ENCODE peak calls at places on chromosomes 4 and X, in nine cellular contexts. D is tibial nerve; K is CD8-positive, alpha-beta memory T cell; H is stomach; W is GM06990; J is cardiac fibroblast; L is small intestine; R is fibroblast of lung; V is AG10803. M is an unnamed sample.

GRCh38 chr4:131113704-131114103 is 2017.8 kb downstream of the C4orf33 start:
- DNase-seq in D (no peak), K (no peak), H (no peak), W (no peak), J (no peak), L (no peak), R (no peak), V (no peak), M (no peak)

GRCh38 chrX:20144491-20144890 is 2.9 kb upstream of the EIF1AX start:
- DNase-seq in D (no peak), K (no peak), H (no peak), W (no peak), J (no peak), L (no peak), R (peak; percentile 21), V (peak; percentile 45), M (no peak)

GRCh38 chr4:14874990-14875389 is 127.3 kb upstream of the CPEB2 start:
- DNase-seq in D (no peak), K (no peak), H (no peak), W (peak; percentile 48), J (no peak), L (no peak), R (no peak), V (no peak), M (no peak)

GRCh38 chr4:37970702-37971101 is 10.5 kb downstream of the PTTG2 start:
- DNase-seq in D (peak; percentile 58), K (peak; percentile 45), H (peak; percentile 84), W (peak; percentile 38), J (peak; percentile 49), L (peak; percentile 76), R (peak; percentile 21), V (peak; percentile 42), M (peak; percentile 85)

GRCh38 chr4:78331186-78331585 is 220.4 kb upstream of the ANXA3 start:
- DNase-seq in D (no peak), K (no peak), H (no peak), W (no peak), J (no peak), L (no peak), R (no peak), V (no peak), M (no peak)

GRCh38 chr4:167023359-167023925 is 210.9 kb downstream of the SPOCK3 start:
- DNase-seq in D (no peak), K (no peak), H (no peak), W (no peak), J (no peak), L (no peak), R (no peak), V (no peak), M (no peak)

GRCh38 chr4:141046255-141046654 is 87.0 kb downstream of the RNF150 start:
- DNase-seq in D (no peak), K (no peak), H (no peak), W (no peak), J (peak; percentile 73), L (no peak), R (peak; percentile 95), V (peak; percentile 97), M (no peak)

GRCh38 chrX:130174051-130174704 is 2.4 kb downstream of the RAB33A start:
- DNase-seq in D (peak; percentile 36), K (no peak), H (no peak), W (no peak), J (peak; percentile 77), L (no peak), R (peak; percentile 85), V (peak; percentile 84), M (no peak)

GRCh38 chrX:110280954-110281353 is 36.9 kb downstream of the AMMECR1 start:
- DNase-seq in D (no peak), K (no peak), H (no peak), W (no peak), J (peak; percentile 15), L (no peak), R (peak; percentile 71), V (peak; percentile 85), M (no peak)

GRCh38 chr4:147916351-147916750 is 184.5 kb downstream of the ARHGAP10 start:
- DNase-seq in D (no peak), K (no peak), H (no peak), W (no peak), J (peak; percentile 34), L (no peak), R (peak; percentile 41), V (peak; percentile 76), M (no peak)

GRCh38 chr4:119130365-119131065 is 5.1 kb upstream of the MYOZ2 start:
- DNase-seq in D (no peak), K (no peak), H (no peak), W (no peak), J (peak; percentile 83), L (no peak), R (peak; percentile 79), V (peak; percentile 83), M (no peak)

GRCh38 chr4:37803348-37803973 is 23.0 kb upstream of the PGM2 start:
- DNase-seq in D (peak; percentile 34), K (peak; percentile 47), H (no peak), W (no peak), J (peak; percentile 83), L (peak; percentile 57), R (peak; percentile 81), V (peak; percentile 65), M (no peak)

GRCh38 chr4:3765271-3766206 is 646 bp upstream of the ADRA2C start:
- DNase-seq in D (no peak), K (no peak), H (peak; percentile 32), W (no peak), J (peak; percentile 30), L (peak; percentile 1), R (peak; percentile 18), V (peak; percentile 50), M (no peak)

GRCh38 chrX:116499780-116500179 is 37.0 kb upstream of the CT83 start:
- DNase-seq in D (no peak), K (no peak), H (no peak), W (no peak), J (peak; percentile 52), L (no peak), R (peak; percentile 4), V (peak; percentile 1), M (no peak)

GRCh38 chrX:77009691-77010090 is 437.5 kb upstream of the FGF16 start:
- DNase-seq in D (no peak), K (no peak), H (no peak), W (no peak), J (no peak), L (no peak), R (peak; percentile 0), V (peak; percentile 25), M (no peak)

GRCh38 chr4:185634066-185634652 is 98.9 kb upstream of the PDLIM3 start:
- DNase-seq in D (no peak), K (no peak), H (no peak), W (no peak), J (no peak), L (peak; percentile 37), R (peak; percentile 24), V (no peak), M (no peak)

GRCh38 chr4:185638548-185639301 is 103.4 kb upstream of the PDLIM3 start:
- DNase-seq in D (no peak), K (no peak), H (no peak), W (no peak), J (no peak), L (no peak), R (no peak), V (peak; percentile 7), M (no peak)

GRCh38 chr4:185637162-185637875 is 102.0 kb upstream of the PDLIM3 start:
- DNase-seq in D (no peak), K (no peak), H (no peak), W (no peak), J (no peak), L (no peak), R (no peak), V (no peak), M (no peak)

GRCh38 chr4:185640809-185641675 is 105.7 kb upstream of the PDLIM3 start:
- DNase-seq in D (peak; percentile 70), K (no peak), H (no peak), W (no peak), J (peak; percentile 91), L (peak; percentile 59), R (peak; percentile 88), V (peak; percentile 84), M (no peak)

DNA sequence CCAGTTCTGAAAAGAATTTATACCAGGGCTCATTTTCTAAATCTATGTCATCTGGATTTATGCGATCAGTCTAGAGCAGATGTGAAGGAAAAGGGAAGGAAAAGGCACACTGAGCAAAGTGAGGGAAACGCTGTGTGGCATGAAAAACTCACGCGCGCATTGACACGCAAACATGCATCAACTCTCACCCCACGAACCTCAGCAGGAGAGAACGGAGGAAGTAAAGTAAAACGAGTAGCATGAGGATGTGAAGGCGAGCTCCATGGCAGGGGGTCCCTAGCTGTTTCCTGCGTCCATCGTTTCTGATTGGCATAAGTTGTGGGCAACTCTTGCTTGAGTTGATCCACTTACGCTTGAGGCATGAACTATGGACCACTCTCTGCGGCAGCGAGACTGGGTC is 102.8 kb upstream of the PDLIM3 start:
- DNase-seq in D (no peak), K (no peak), H (no peak), W (no peak), J (no peak), L (no peak), R (no peak), V (no peak), M (no peak)
- H3K4me3 ChIP-seq in D (no peak overlapping the region), K (no peak overlapping the region), H (no peak overlapping the region), W (no peak overlapping the region), J (no peak overlapping the region), L (no peak overlapping the region), R (no peak overlapping the region), V (no peak overlapping the region), M (no peak overlapping the region)

GRCh38 chr4:24598025-24598424 is 13.7 kb upstream of the DHX15 start:
- DNase-seq in D (no peak), K (no peak), H (peak; percentile 72), W (no peak), J (no peak), L (peak; percentile 77), R (no peak), V (no peak), M (peak; percentile 67)
- H3K4me3 ChIP-seq in D (no peak overlapping the region), K (no peak overlapping the region), H (no peak overlapping the region), W (no peak overlapping the region), J (no peak overlapping the region), L (no peak overlapping the region), R (no peak overlapping the region), V (no peak overlapping the region), M (no peak overlapping the region)

GRCh38 chr4:139552506-139552905 is 3.5 kb downstream of the SETD7 start:
- DNase-seq in D (no peak), K (no peak), H (no peak), W (no peak), J (peak; percentile 34), L (no peak), R (no peak), V (peak; percentile 67), M (no peak)
- H3K4me3 ChIP-seq in D (no peak overlapping the region), K (no peak overlapping the region), H (no peak overlapping the region), W (no peak overlapping the region), J (no peak overlapping the region), L (no peak overlapping the region), R (no peak overlapping the region), V (peak overlapping the region; percentile 23), M (no peak overlapping the region)

DNA sequence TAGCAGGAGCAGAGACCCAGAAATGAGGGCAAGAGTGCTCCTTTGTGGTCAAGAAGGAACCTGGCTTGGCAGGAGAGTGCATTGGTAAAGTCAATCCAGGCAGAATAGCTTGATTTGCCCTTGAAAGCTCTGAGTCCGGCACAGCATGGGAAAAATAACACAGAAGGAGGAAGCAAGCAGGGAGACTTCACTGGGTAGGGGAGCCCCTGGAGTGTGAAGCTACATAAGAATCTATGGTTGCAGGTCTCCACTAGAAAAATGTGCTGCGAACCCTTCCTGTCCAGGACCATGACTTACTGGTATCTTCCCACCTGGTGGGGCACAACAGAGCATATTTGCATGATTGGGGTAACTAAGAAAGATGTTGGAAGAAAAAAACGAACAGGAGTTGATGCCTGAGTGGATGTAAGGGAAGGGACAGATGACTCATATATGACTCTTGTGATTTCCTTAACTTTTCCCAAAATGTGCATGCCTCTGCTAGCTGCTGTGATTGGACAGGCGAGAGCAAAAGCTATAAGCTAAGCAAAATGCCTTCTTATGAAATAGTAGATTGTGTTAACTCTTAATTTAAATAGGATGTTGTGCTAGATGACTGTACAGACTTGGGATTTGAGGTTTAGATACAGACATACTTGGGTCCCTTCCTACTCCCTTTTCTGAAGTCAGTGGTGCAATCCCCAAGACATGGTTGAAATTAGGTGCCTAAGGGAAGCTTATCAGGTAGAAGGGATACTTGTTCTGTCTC is 3.3 kb downstream of the IL13RA1 start:
- DNase-seq in D (no peak), K (no peak), H (no peak), W (no peak), J (peak; percentile 75), L (no peak), R (peak; percentile 84), V (peak; percentile 80), M (no peak)
- H3K4me3 ChIP-seq in D (no peak overlapping the region), K (no peak overlapping the region), H (no peak overlapping the region), W (no peak overlapping the region), J (no peak overlapping the region), L (no peak overlapping the region), R (no peak overlapping the region), V (no peak overlapping the region), M (no peak overlapping the region)